ENCODE peak calls at places on chromosomes 16 and 17, in four cellular contexts. W is A549, P is adrenal gland, Y is OCI-LY7. D is an unnamed sample.

GRCh38 chr16:63512910-63513309 is 1476.7 kb upstream of the CDH8 start:
- DNase-seq in W (no peak), Y (no peak), P (no peak), D (no peak)

GRCh38 chr17:71790791-71791190 is 330.0 kb upstream of the SOX9 start:
- DNase-seq in W (no peak), P (no peak), Y (no peak), D (no peak)

GRCh38 chr17:55926276-55926995 is 175.6 kb downstream of the PCTP start:
- DNase-seq in W (no peak), Y (peak), P (no peak), D (no peak)

GRCh38 chr17:8991514-8992285 is 26.2 kb upstream of the PIK3R5 start:
- DNase-seq in P (peak), W (peak), Y (peak), D (no peak)

GRCh38 chr16:58634265-58634802 is 4.7 kb upstream of the CNOT1 start:
- DNase-seq in P (no peak), W (no peak), Y (no peak), D (no peak)

GRCh38 chr16:14097182-14097951 is 26.2 kb downstream of the MRTFB start:
- DNase-seq in P (no peak), W (no peak), Y (no peak), D (no peak)

GRCh38 chr16:51134876-51135275 is 16.2 kb downstream of the SALL1 start:
- DNase-seq in W (no peak), Y (no peak), P (no peak), D (no peak)

GRCh38 chr17:83173180-83173996 is 94.0 kb downstream of the METRNL start:
- DNase-seq in P (no peak), W (no peak), Y (no peak), D (no peak)

GRCh38 chr17:37786481-37786880 is 41.6 kb upstream of the HNF1B start:
- DNase-seq in Y (no peak), P (no peak), W (no peak), D (no peak)

GRCh38 chr17:50060951-50061712 is 5.2 kb downstream of the ITGA3 start:
- DNase-seq in W (peak), P (peak), Y (no peak), D (no peak)

GRCh38 chr16:90019543-90020259 is 445 bp upstream of the DBNDD1 start:
- DNase-seq in P (peak), W (peak), Y (peak), D (peak)

DNA sequence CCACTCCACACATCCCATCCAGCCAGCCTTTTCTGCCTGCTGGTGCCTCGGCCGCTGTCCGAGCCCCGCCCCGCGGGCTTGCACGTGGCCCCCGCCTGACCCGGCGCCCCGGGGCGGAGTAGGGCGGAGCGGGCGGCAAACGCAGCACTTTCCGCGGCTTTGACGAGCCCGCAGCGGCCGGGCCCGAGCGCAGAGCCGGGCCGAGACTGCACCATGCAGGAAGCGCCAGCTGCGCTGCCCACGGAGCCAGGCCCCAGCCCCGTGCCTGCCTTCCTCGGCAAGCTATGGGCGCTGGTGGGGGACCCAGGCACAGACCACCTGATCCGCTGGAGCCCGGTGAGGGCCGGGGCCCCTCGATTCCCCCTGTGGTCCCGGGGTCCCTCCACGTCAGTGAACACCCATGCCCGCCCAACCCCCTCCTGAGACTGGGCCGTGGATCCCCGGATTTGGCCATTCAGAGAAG is at the start of gene HSF4:
- DNase-seq in P (peak), Y (no peak), W (no peak), D (no peak)
- H3K4me3 ChIP-seq in P (no peak), Y (no peak), W (no peak), D (peak)

GRCh38 chr16:67341250-67341649 is 14.6 kb downstream of the LRRC36 start:
- DNase-seq in W (no peak), Y (no peak), P (no peak), D (no peak)
- TF ChIP-seq CTCF in W (no peak), Y (no peak), P (no peak), D (no peak)

DNA sequence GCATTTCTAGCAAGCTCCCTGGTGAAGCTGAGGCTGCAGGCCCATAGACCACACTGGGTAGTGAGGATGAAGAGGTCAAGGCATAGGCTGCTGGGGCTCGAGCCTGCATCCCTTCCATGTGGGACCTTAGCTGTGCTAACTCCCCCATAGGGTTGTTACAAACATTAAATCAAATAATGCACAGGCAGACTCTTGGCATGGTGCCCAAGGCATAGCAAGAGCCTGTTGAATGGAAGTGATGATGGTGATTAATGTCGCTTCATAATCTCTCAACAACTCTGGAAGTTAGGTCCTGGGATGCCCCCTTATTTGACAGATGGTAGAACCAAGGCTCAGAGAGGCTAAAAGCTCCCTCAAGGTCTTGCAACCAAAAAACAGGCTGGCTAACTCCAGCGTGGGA is 283.9 kb upstream of the EEF2KMT start:
- DNase-seq in P (no peak), Y (no peak), W (no peak), D (no peak)
- H3K4me3 ChIP-seq in P (no peak), Y (no peak), W (no peak), D (no peak)

DNA sequence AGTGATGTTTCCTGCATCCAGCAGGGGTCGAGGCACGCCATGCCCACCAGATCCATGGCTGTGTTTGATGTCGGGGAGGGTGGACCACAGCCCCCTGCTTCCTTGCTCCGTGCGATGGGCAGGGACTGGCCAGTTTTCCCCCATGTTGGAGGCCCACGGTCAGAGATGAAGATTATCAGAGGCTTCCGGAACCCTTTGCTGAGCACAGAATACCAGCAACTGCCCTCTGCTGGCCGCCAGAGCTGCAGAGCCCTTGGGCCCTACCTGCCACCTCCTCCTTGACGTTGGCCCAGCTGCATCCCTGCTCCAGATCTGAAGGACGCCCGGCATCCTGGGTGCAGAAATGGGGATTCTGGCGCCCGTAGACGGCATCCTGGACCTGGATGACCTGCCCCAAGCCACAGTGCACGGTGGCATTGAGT is 23.7 kb upstream of the BCO1 start:
- DNase-seq in P (no peak), W (peak), Y (no peak), D (no peak)
- TF ChIP-seq CTCF in P (no peak), W (peak), Y (peak), D (peak)

GRCh38 chr16:84498859-84499620 is 5.4 kb downstream of the MEAK7 start:
- DNase-seq in W (no peak), Y (no peak), P (no peak), D (no peak)

GRCh38 chr16:84502075-84502474 is 2.4 kb downstream of the MEAK7 start:
- DNase-seq in Y (no peak), P (no peak), W (no peak), D (no peak)

GRCh38 chr16:84499638-84500037 is 4.8 kb downstream of the MEAK7 start:
- DNase-seq in P (no peak), Y (no peak), W (no peak), D (no peak)

GRCh38 chr16:84501077-84501735 is 3.3 kb downstream of the MEAK7 start:
- DNase-seq in Y (no peak), W (peak), P (no peak), D (no peak)

DNA sequence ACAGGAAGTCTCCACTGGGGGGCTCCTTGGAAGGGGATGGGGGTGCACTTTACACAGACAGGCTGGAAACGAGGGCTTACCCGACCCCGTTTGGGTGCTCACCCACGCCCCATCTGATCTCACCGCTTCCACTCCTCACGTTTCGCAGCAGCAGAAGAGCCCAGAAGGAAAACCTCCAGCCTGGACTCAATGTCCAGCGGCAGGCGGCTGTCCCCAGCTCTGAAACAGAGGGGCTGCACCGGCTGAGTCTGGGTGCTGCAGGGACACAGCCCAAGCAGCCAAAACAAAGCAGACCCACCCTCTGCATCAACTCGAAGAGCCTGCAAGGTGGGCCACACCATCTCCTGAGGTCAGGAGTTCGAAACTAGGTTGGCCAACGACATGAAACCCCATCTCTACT is 3.9 kb downstream of the MEAK7 start:
- DNase-seq in W (no peak), Y (no peak), P (no peak), D (no peak)
- H3K4me3 ChIP-seq in W (no peak), Y (no peak), P (no peak), D (no peak)

GRCh38 chr17:29617481-29618271 is 5.0 kb downstream of the CORO6 start:
- DNase-seq in P (peak), W (peak), Y (peak), D (no peak)
- TF ChIP-seq CTCF in P (peak), W (peak), Y (peak), D (peak)

GRCh38 chr16:595094-595528 is 5.2 kb downstream of the RAB40C start:
- DNase-seq in W (no peak), P (no peak), Y (no peak), D (no peak)
- H3K4me3 ChIP-seq in W (no peak), P (no peak), Y (no peak), D (no peak)

GRCh38 chr16:2429037-2429770 is at the start of gene CCNF:
- DNase-seq in P (peak), W (peak), Y (peak), D (peak)
- TF ChIP-seq CTCF in P (no peak), W (no peak), Y (peak), D (no peak)

DNA sequence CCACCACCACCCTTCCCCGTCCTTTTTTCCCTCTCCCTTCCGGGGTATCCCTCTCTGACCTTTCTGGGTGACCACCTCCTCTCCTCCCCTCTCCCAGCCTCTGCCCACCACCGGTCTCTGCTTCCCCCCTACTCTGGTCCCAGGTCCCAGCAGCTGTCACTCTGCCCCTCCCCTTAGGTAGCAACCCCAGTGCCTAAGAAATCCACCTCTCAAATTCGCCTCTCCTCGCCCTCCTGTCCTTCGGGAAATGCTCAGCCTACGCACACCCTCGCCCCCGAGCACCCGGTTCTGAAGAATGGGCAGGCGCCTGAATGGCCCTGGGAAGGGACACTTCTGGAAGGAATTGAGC is 775 bp upstream of the SP6 start:
- DNase-seq in P (no peak), Y (no peak), W (no peak), D (no peak)
- H3K4me3 ChIP-seq in P (no peak), Y (no peak), W (no peak), D (no peak)

D was measured in retinal pigment epithelial cell.